ENCODE peak calls at places on chromosomes 1 and 21, in four cellular contexts. W is astrocyte, K is heart right ventricle, X is nephron progenitor cell. M is an unnamed sample.

GRCh38 chr1:173491508-173491907 is 14.4 kb downstream of the PRDX6 start:
- DNase-seq in W (no peak), X (no peak), K (no peak), M (no peak)

GRCh38 chr1:116414364-116414763 is 41.3 kb downstream of the ATP1A1 start:
- DNase-seq in K (no peak), W (no peak), X (no peak), M (no peak)

GRCh38 chr1:244439391-244440032 is 12.2 kb downstream of the ADSS2 start:
- DNase-seq in X (no peak), W (no peak), K (peak), M (no peak)

GRCh38 chr1:102472524-102472923 is 475.8 kb upstream of the OLFM3 start:
- DNase-seq in W (no peak), K (no peak), X (no peak), M (no peak)

GRCh38 chr1:247482747-247483146 is 24.8 kb upstream of the OR2B11 start:
- DNase-seq in W (no peak), X (no peak), K (no peak), M (no peak)

GRCh38 chr21:17512245-17513213 is at the start of gene CXADR:
- DNase-seq in W (peak), X (peak), K (peak), M (peak)

GRCh38 chr1:11207898-11208611 is 18.9 kb downstream of the ANGPTL7 start:
- DNase-seq in X (no peak), K (no peak), W (no peak), M (no peak)

GRCh38 chr1:65174585-65174984 is 26.6 kb downstream of the AK4 start:
- DNase-seq in X (no peak), K (no peak), W (peak), M (no peak)

GRCh38 chr21:44578371-44579055 is 1.9 kb downstream of the KRTAP10-5 start:
- DNase-seq in W (no peak), K (no peak), X (no peak), M (no peak)

GRCh38 chr1:40803902-40804301 is 20.3 kb downstream of the KCNQ4 start:
- DNase-seq in W (no peak), K (no peak), X (no peak), M (no peak)

GRCh38 chr1:150574260-150575071 is 4.9 kb downstream of the MCL1 start:
- DNase-seq in X (no peak), W (no peak), K (no peak), M (no peak)

GRCh38 chr1:60615661-60616060 is 466.7 kb upstream of the NFIA start:
- DNase-seq in X (no peak), K (no peak), W (peak), M (no peak)

GRCh38 chr1:228939881-228940392 is 204.7 kb downstream of the RHOU start:
- DNase-seq in W (no peak), K (no peak), X (no peak), M (no peak)

GRCh38 chr1:23217421-23218115 is at the start of gene HTR1D:
- DNase-seq in X (peak), K (peak), W (no peak), M (peak)

GRCh38 chr21:17802568-17802967 is 16.6 kb downstream of the C21orf91 start:
- DNase-seq in W (peak), X (no peak), K (no peak), M (no peak)

M was measured in mesothelial cell of epicardium.